ENCODE peak calls at places on chromosomes 2 and 18, in eight cellular contexts. Q, H, E, F, J, W, S and P are unnamed samples.

GRCh38 chr18:69383191-69383590 is 17.5 kb upstream of the DOK6 start:
- DNase-seq in S (peak; percentile 40), J (no peak), Q (no peak), H (no peak), W (no peak), F (no peak), E (no peak), P (no peak)

GRCh38 chr18:49974079-49974478 is 160.7 kb upstream of the ACAA2 start:
- DNase-seq in W (no peak), J (no peak), F (no peak), Q (no peak), H (no peak), E (no peak), S (no peak), P (no peak)

GRCh38 chr2:239162141-239162821 is 238.5 kb downstream of the HDAC4 start:
- DNase-seq in J (no peak), E (no peak), W (no peak), F (peak; percentile 16), H (peak; percentile 3), Q (no peak), S (no peak), P (no peak)

GRCh38 chr2:173427887-173428683 is 73.4 kb downstream of the CDCA7 start:
- DNase-seq in J (no peak), S (no peak), Q (peak; percentile 51), E (no peak), H (no peak), F (peak; percentile 87), W (no peak), P (no peak)

GRCh38 chr2:20212459-20212870 is 12.5 kb downstream of the SDC1 start:
- DNase-seq in F (no peak), E (no peak), J (no peak), W (peak; percentile 53), Q (peak; percentile 51), S (no peak), H (no peak), P (no peak)

GRCh38 chr18:57666818-57667497 is 45.3 kb upstream of the NARS1 start:
- DNase-seq in S (no peak), H (no peak), F (no peak), E (no peak), Q (peak; percentile 74), J (no peak), W (peak; percentile 32), P (no peak)

GRCh38 chr18:48676346-48676745 is 137.5 kb downstream of the CTIF start:
- DNase-seq in F (no peak), H (no peak), Q (no peak), S (no peak), E (no peak), W (peak; percentile 70), J (no peak), P (no peak)

GRCh38 chr18:35917043-35917442 is 55.4 kb upstream of the RMP24 start:
- DNase-seq in W (no peak), Q (no peak), E (no peak), J (no peak), S (no peak), F (no peak), H (no peak), P (no peak)

GRCh38 chr18:79502785-79503184 is 107.1 kb downstream of the NFATC1 start:
- DNase-seq in W (no peak), E (no peak), S (no peak), F (peak; percentile 3), H (no peak), Q (peak; percentile 33), J (no peak), P (no peak)

GRCh38 chr2:11134349-11134748 is 20.9 kb upstream of the SLC66A3 start:
- DNase-seq in Q (no peak), H (no peak), E (no peak), W (no peak), S (no peak), J (no peak), F (no peak), P (no peak)

GRCh38 chr2:181574321-181574720 is 82.6 kb downstream of the CERKL start:
- DNase-seq in J (no peak), F (no peak), W (no peak), H (no peak), E (no peak), S (no peak), Q (no peak), P (no peak)